ENCODE peak calls at places on chromosomes 2 and 18, in nine cellular contexts. T, U, O, I, V, C, P, K and L are unnamed samples.

GRCh38 chr2:191646612-191646902 is 31.4 kb upstream of the NABP1 start:
- DNase-seq in T (no peak), U (no peak), O (no peak), I (no peak), V (no peak), C (no peak), P (peak), K (no peak), L (no peak)

GRCh38 chr2:8089596-8089995 is 592.3 kb upstream of the ID2 start:
- DNase-seq in T (no peak), U (no peak), O (no peak), I (no peak), V (no peak), C (no peak), P (peak), K (no peak), L (no peak)

GRCh38 chr2:207692206-207693065 is 19.0 kb upstream of the CCNYL1 start:
- DNase-seq in T (peak), U (peak), O (peak), I (no peak), V (peak), C (peak), P (peak), K (peak), L (peak)

GRCh38 chr2:11988691-11989465 is 242.4 kb downstream of the LPIN1 start:
- DNase-seq in T (no peak), U (no peak), O (no peak), I (no peak), V (no peak), C (no peak), P (no peak), K (no peak), L (no peak)

GRCh38 chr2:96336104-96336775 is 674 bp downstream of the NCAPH start:
- DNase-seq in T (no peak), U (no peak), O (no peak), I (no peak), V (no peak), C (no peak), P (no peak), K (no peak), L (no peak)

GRCh38 chr2:3001595-3002184 is 375.9 kb downstream of the EIPR1 start:
- DNase-seq in T (no peak), U (no peak), O (no peak), I (no peak), V (peak), C (peak), P (peak), K (no peak), L (no peak)

GRCh38 chr18:23154021-23154420 is 18.7 kb downstream of the CABLES1 start:
- DNase-seq in T (no peak), U (no peak), O (no peak), I (no peak), V (no peak), C (no peak), P (no peak), K (no peak), L (no peak)

GRCh38 chr2:223058952-223059716 is 7.1 kb downstream of the KCNE4 start:
- DNase-seq in T (no peak), U (no peak), O (no peak), I (no peak), V (peak), C (no peak), P (peak), K (no peak), L (no peak)

GRCh38 chr2:38037757-38038615 is 38.0 kb downstream of the CYP1B1 start:
- DNase-seq in T (peak), U (peak), O (no peak), I (no peak), V (no peak), C (no peak), P (peak), K (peak), L (no peak)

GRCh38 chr18:56891116-56891515 is 240.0 kb downstream of the WDR7 start:
- DNase-seq in T (no peak), U (no peak), O (no peak), I (no peak), V (no peak), C (no peak), P (peak), K (no peak), L (no peak)

GRCh38 chr18:41849632-41850031 is 105.4 kb upstream of the PIK3C3 start:
- DNase-seq in T (no peak), U (no peak), O (no peak), I (no peak), V (no peak), C (no peak), P (no peak), K (no peak), L (no peak)

GRCh38 chr2:197101519-197101918 is 175.0 kb upstream of the PGAP1 start:
- DNase-seq in T (no peak), U (no peak), O (no peak), I (no peak), V (no peak), C (no peak), P (no peak), K (no peak), L (no peak)

GRCh38 chr2:233072838-233073237 is 12.7 kb downstream of the INPP5D start:
- DNase-seq in T (no peak), U (no peak), O (no peak), I (no peak), V (no peak), C (no peak), P (no peak), K (no peak), L (no peak)

GRCh38 chr2:170244555-170244954 is 66.6 kb downstream of the MYO3B start:
- DNase-seq in T (no peak), U (no peak), O (no peak), I (no peak), V (no peak), C (no peak), P (no peak), K (no peak), L (no peak)

GRCh38 chr2:20999906-21000645 is 43.8 kb downstream of the APOB start:
- DNase-seq in T (no peak), U (peak), O (no peak), I (no peak), V (peak), C (peak), P (no peak), K (no peak), L (no peak)

GRCh38 chr2:113013336-113013661 is 8.0 kb downstream of the IL36A start:
- DNase-seq in T (no peak), U (no peak), O (no peak), I (no peak), V (no peak), C (no peak), P (no peak), K (no peak), L (no peak)

GRCh38 chr2:177532567-177532966 is 140.0 kb downstream of the AGPS start:
- DNase-seq in T (no peak), U (no peak), O (no peak), I (no peak), V (no peak), C (no peak), P (no peak), K (no peak), L (no peak)

GRCh38 chr2:18749912-18750526 is 160.7 kb upstream of the NT5C1B start:
- DNase-seq in T (peak), U (peak), O (no peak), I (peak), V (peak), C (peak), P (peak), K (no peak), L (peak)

GRCh38 chr18:31206064-31206463 is 43.4 kb upstream of the DSC1 start:
- DNase-seq in T (no peak), U (no peak), O (no peak), I (no peak), V (no peak), C (no peak), P (no peak), K (no peak), L (no peak)

GRCh38 chr2:240404174-240404852 is 31.1 kb upstream of the GPC1 start:
- DNase-seq in T (no peak), U (no peak), O (no peak), I (no peak), V (no peak), C (no peak), P (no peak), K (no peak), L (no peak)

GRCh38 chr2:204971219-204971907 is 426.1 kb downstream of the PARD3B start:
- DNase-seq in T (no peak), U (no peak), O (no peak), I (no peak), V (no peak), C (no peak), P (no peak), K (no peak), L (no peak)

GRCh38 chr2:119721462-119721861 is 38.3 kb upstream of the PTPN4 start:
- DNase-seq in T (no peak), U (no peak), O (no peak), I (no peak), V (no peak), C (peak), P (no peak), K (no peak), L (no peak)

GRCh38 chr2:239222346-239223028 is 178.3 kb downstream of the HDAC4 start:
- DNase-seq in T (no peak), U (peak), O (no peak), I (no peak), V (no peak), C (no peak), P (peak), K (no peak), L (no peak)

GRCh38 chr2:55112229-55113016 is 62.2 kb upstream of the RTN4 start:
- DNase-seq in T (no peak), U (no peak), O (no peak), I (no peak), V (peak), C (peak), P (peak), K (no peak), L (no peak)

GRCh38 chr18:6868033-6868432 is 138.5 kb downstream of the ARHGAP28 start:
- DNase-seq in T (no peak), U (no peak), O (no peak), I (no peak), V (no peak), C (no peak), P (no peak), K (no peak), L (no peak)

GRCh38 chr2:191863988-191864387 is 17.1 kb upstream of the CAVIN2 start:
- DNase-seq in T (no peak), U (no peak), O (no peak), I (no peak), V (no peak), C (no peak), P (no peak), K (no peak), L (no peak)

GRCh38 chr2:159968282-159968900 is 94.0 kb downstream of the PLA2R1 start:
- DNase-seq in T (no peak), U (peak), O (no peak), I (peak), V (peak), C (peak), P (peak), K (no peak), L (peak)

GRCh38 chr2:15652316-15653276 is 60.9 kb downstream of the DDX1 start:
- DNase-seq in T (no peak), U (no peak), O (no peak), I (no peak), V (no peak), C (no peak), P (no peak), K (no peak), L (no peak)

GRCh38 chr2:239392688-239393400 is 8.0 kb downstream of the HDAC4 start:
- DNase-seq in T (no peak), U (no peak), O (no peak), I (no peak), V (no peak), C (no peak), P (no peak), K (no peak), L (no peak)

GRCh38 chr18:31445908-31446307 is 1.6 kb upstream of the DSG3 start:
- DNase-seq in T (no peak), U (no peak), O (no peak), I (no peak), V (no peak), C (no peak), P (no peak), K (no peak), L (no peak)

GRCh38 chr18:3526421-3527354 is 76.7 kb downstream of the TGIF1 start:
- DNase-seq in T (no peak), U (peak), O (no peak), I (no peak), V (no peak), C (peak), P (peak), K (no peak), L (no peak)

GRCh38 chr2:60319031-60319547 is 234.4 kb downstream of the BCL11A start:
- DNase-seq in T (no peak), U (no peak), O (no peak), I (no peak), V (no peak), C (peak), P (no peak), K (no peak), L (no peak)

GRCh38 chr2:99451686-99452085 is 38.1 kb downstream of the REV1 start:
- DNase-seq in T (no peak), U (no peak), O (no peak), I (no peak), V (no peak), C (no peak), P (no peak), K (no peak), L (no peak)

GRCh38 chr2:226683196-226683595 is 116.4 kb downstream of the IRS1 start:
- DNase-seq in T (no peak), U (no peak), O (no peak), I (no peak), V (no peak), C (no peak), P (peak), K (no peak), L (no peak)

GRCh38 chr2:152344561-152345195 is 9.7 kb downstream of the FMNL2 start:
- DNase-seq in T (no peak), U (no peak), O (no peak), I (no peak), V (no peak), C (no peak), P (no peak), K (no peak), L (no peak)

GRCh38 chr2:104050632-104051242 is 803.2 kb upstream of the POU3F3 start:
- DNase-seq in T (no peak), U (no peak), O (no peak), I (no peak), V (no peak), C (peak), P (no peak), K (no peak), L (no peak)

GRCh38 chr2:10397878-10398277 is 50.2 kb downstream of the ODC1 start:
- DNase-seq in T (no peak), U (no peak), O (no peak), I (no peak), V (no peak), C (no peak), P (no peak), K (no peak), L (no peak)

GRCh38 chr2:99651930-99652670 is 162.3 kb upstream of the REV1 start:
- DNase-seq in T (no peak), U (peak), O (no peak), I (no peak), V (no peak), C (no peak), P (no peak), K (no peak), L (no peak)

GRCh38 chr18:79445740-79446566 is 50.2 kb downstream of the NFATC1 start:
- DNase-seq in T (no peak), U (no peak), O (no peak), I (no peak), V (no peak), C (no peak), P (peak), K (no peak), L (no peak)